ENCODE peak calls at places on chromosomes 16 and 17, in eight cellular contexts. One of them, this sample, is unnamed.

GRCh38 chr16:56911771-56912541 is 20.0 kb upstream of the HERPUD1 start:
- DNase-seq in heart left ventricle: peak; percentile 52
- DNase-seq in glutamatergic neuron: no peak
- DNase-seq in tibial artery: peak; percentile 52
- DNase-seq in neural progenitor cell: peak; percentile 44
- DNase-seq in GM23338: no peak
- DNase-seq in breast epithelium: no peak
- DNase-seq in nephron progenitor cell: no peak
- DNase-seq in this sample: no peak

GRCh38 chr17:15261063-15261817 is 3.9 kb downstream of the PMP22 start:
- DNase-seq in heart left ventricle: peak; percentile 74
- DNase-seq in glutamatergic neuron: peak; percentile 56
- DNase-seq in tibial artery: no peak
- DNase-seq in neural progenitor cell: peak; percentile 85
- DNase-seq in GM23338: peak; percentile 77
- DNase-seq in breast epithelium: peak; percentile 73
- DNase-seq in nephron progenitor cell: peak; percentile 62
- DNase-seq in this sample: peak; percentile 81

GRCh38 chr17:45263477-45263860 is 1.6 kb upstream of the SPATA32 start:
- DNase-seq in heart left ventricle: no peak
- DNase-seq in glutamatergic neuron: no peak
- DNase-seq in tibial artery: no peak
- DNase-seq in neural progenitor cell: no peak
- DNase-seq in GM23338: no peak
- DNase-seq in breast epithelium: no peak
- DNase-seq in nephron progenitor cell: no peak
- DNase-seq in this sample: no peak

GRCh38 chr16:23320695-23321094 is 18.6 kb downstream of the SCNN1B start:
- DNase-seq in heart left ventricle: no peak
- DNase-seq in glutamatergic neuron: no peak
- DNase-seq in tibial artery: no peak
- DNase-seq in neural progenitor cell: no peak
- DNase-seq in GM23338: no peak
- DNase-seq in breast epithelium: no peak
- DNase-seq in nephron progenitor cell: no peak
- DNase-seq in this sample: no peak

GRCh38 chr17:29412780-29413565 is 22.8 kb downstream of the TAOK1 start:
- DNase-seq in heart left ventricle: no peak
- DNase-seq in glutamatergic neuron: no peak
- DNase-seq in tibial artery: no peak
- DNase-seq in neural progenitor cell: no peak
- DNase-seq in GM23338: no peak
- DNase-seq in breast epithelium: no peak
- DNase-seq in nephron progenitor cell: no peak
- DNase-seq in this sample: no peak

GRCh38 chr17:32496348-32497078 is 9.7 kb downstream of the CDK5R1 start:
- DNase-seq in heart left ventricle: peak; percentile 51
- DNase-seq in glutamatergic neuron: no peak
- DNase-seq in tibial artery: no peak
- DNase-seq in neural progenitor cell: no peak
- DNase-seq in GM23338: no peak
- DNase-seq in breast epithelium: no peak
- DNase-seq in nephron progenitor cell: no peak
- DNase-seq in this sample: no peak

GRCh38 chr17:28684963-28685362 is 23.0 kb downstream of the SUPT6H start:
- DNase-seq in heart left ventricle: no peak
- DNase-seq in glutamatergic neuron: no peak
- DNase-seq in tibial artery: no peak
- DNase-seq in neural progenitor cell: no peak
- DNase-seq in GM23338: no peak
- DNase-seq in breast epithelium: no peak
- DNase-seq in nephron progenitor cell: no peak
- DNase-seq in this sample: peak; percentile 47

GRCh38 chr17:7988750-7989178 is 13.7 kb upstream of the GUCY2D start:
- DNase-seq in heart left ventricle: no peak
- DNase-seq in glutamatergic neuron: no peak
- DNase-seq in tibial artery: no peak
- DNase-seq in neural progenitor cell: peak; percentile 87
- DNase-seq in GM23338: peak; percentile 79
- DNase-seq in breast epithelium: no peak
- DNase-seq in nephron progenitor cell: peak; percentile 56
- DNase-seq in this sample: peak; percentile 74

GRCh38 chr16:88452485-88453216 is 429 bp upstream of the ZFPM1 start:
- DNase-seq in heart left ventricle: peak; percentile 98
- DNase-seq in glutamatergic neuron: peak; percentile 99
- DNase-seq in tibial artery: peak; percentile 95
- DNase-seq in neural progenitor cell: peak; percentile 96
- DNase-seq in GM23338: peak; percentile 97
- DNase-seq in breast epithelium: peak; percentile 97
- DNase-seq in nephron progenitor cell: peak; percentile 100
- DNase-seq in this sample: peak; percentile 98

GRCh38 chr16:88454315-88455057 is 1.4 kb downstream of the ZFPM1 start:
- DNase-seq in heart left ventricle: no peak
- DNase-seq in glutamatergic neuron: no peak
- DNase-seq in tibial artery: no peak
- DNase-seq in neural progenitor cell: peak; percentile 56
- DNase-seq in GM23338: peak; percentile 47
- DNase-seq in breast epithelium: no peak
- DNase-seq in nephron progenitor cell: peak; percentile 35
- DNase-seq in this sample: peak; percentile 72

GRCh38 chr16:88453217-88453531 is at the start of gene ZFPM1:
- DNase-seq in heart left ventricle: no peak
- DNase-seq in glutamatergic neuron: no peak
- DNase-seq in tibial artery: no peak
- DNase-seq in neural progenitor cell: peak; percentile 98
- DNase-seq in GM23338: no peak
- DNase-seq in breast epithelium: no peak
- DNase-seq in nephron progenitor cell: no peak
- DNase-seq in this sample: no peak

GRCh38 chr16:88451586-88452484 is 1.2 kb upstream of the ZFPM1 start:
- DNase-seq in heart left ventricle: no peak
- DNase-seq in glutamatergic neuron: no peak
- DNase-seq in tibial artery: no peak
- DNase-seq in neural progenitor cell: no peak
- DNase-seq in GM23338: no peak
- DNase-seq in breast epithelium: no peak
- DNase-seq in nephron progenitor cell: no peak
- DNase-seq in this sample: no peak

GRCh38 chr16:88453621-88454314 is 688 bp downstream of the ZFPM1 start:
- DNase-seq in heart left ventricle: no peak
- DNase-seq in glutamatergic neuron: no peak
- DNase-seq in tibial artery: no peak
- DNase-seq in neural progenitor cell: peak; percentile 52
- DNase-seq in GM23338: peak; percentile 38
- DNase-seq in breast epithelium: no peak
- DNase-seq in nephron progenitor cell: peak; percentile 60
- DNase-seq in this sample: peak; percentile 65
- TF ChIP-seq CTCF in heart left ventricle: no peak
- TF ChIP-seq CTCF in glutamatergic neuron: no peak
- TF ChIP-seq CTCF in tibial artery: no peak
- TF ChIP-seq CTCF in neural progenitor cell: no peak
- TF ChIP-seq CTCF in GM23338: no peak
- TF ChIP-seq CTCF in breast epithelium: no peak
- TF ChIP-seq CTCF in nephron progenitor cell: no peak
- TF ChIP-seq CTCF in this sample: no peak

GRCh38 chr17:61410100-61410551 is 10.5 kb downstream of the TBX2 start:
- DNase-seq in heart left ventricle: peak; percentile 33
- DNase-seq in glutamatergic neuron: peak; percentile 21
- DNase-seq in tibial artery: peak; percentile 32
- DNase-seq in neural progenitor cell: no peak
- DNase-seq in GM23338: no peak
- DNase-seq in breast epithelium: peak; percentile 49
- DNase-seq in nephron progenitor cell: no peak
- DNase-seq in this sample: peak; percentile 56

GRCh38 chr17:61412860-61413653 is 13.4 kb downstream of the TBX2 start:
- DNase-seq in heart left ventricle: peak; percentile 27
- DNase-seq in glutamatergic neuron: no peak
- DNase-seq in tibial artery: peak; percentile 20
- DNase-seq in neural progenitor cell: peak; percentile 60
- DNase-seq in GM23338: peak; percentile 64
- DNase-seq in breast epithelium: peak; percentile 51
- DNase-seq in nephron progenitor cell: no peak
- DNase-seq in this sample: peak; percentile 80

GRCh38 chr17:61411944-61412859 is 12.6 kb downstream of the TBX2 start:
- DNase-seq in heart left ventricle: peak; percentile 77
- DNase-seq in glutamatergic neuron: peak; percentile 88
- DNase-seq in tibial artery: peak; percentile 70
- DNase-seq in neural progenitor cell: peak; percentile 92
- DNase-seq in GM23338: peak; percentile 78
- DNase-seq in breast epithelium: peak; percentile 78
- DNase-seq in nephron progenitor cell: peak; percentile 87
- DNase-seq in this sample: peak; percentile 99

GRCh38 chr17:61410555-61411089 is 11.0 kb downstream of the TBX2 start:
- DNase-seq in heart left ventricle: peak; percentile 81
- DNase-seq in glutamatergic neuron: peak; percentile 85
- DNase-seq in tibial artery: peak; percentile 71
- DNase-seq in neural progenitor cell: peak; percentile 89
- DNase-seq in GM23338: peak; percentile 91
- DNase-seq in breast epithelium: peak; percentile 81
- DNase-seq in nephron progenitor cell: peak; percentile 90
- DNase-seq in this sample: peak; percentile 90

DNA sequence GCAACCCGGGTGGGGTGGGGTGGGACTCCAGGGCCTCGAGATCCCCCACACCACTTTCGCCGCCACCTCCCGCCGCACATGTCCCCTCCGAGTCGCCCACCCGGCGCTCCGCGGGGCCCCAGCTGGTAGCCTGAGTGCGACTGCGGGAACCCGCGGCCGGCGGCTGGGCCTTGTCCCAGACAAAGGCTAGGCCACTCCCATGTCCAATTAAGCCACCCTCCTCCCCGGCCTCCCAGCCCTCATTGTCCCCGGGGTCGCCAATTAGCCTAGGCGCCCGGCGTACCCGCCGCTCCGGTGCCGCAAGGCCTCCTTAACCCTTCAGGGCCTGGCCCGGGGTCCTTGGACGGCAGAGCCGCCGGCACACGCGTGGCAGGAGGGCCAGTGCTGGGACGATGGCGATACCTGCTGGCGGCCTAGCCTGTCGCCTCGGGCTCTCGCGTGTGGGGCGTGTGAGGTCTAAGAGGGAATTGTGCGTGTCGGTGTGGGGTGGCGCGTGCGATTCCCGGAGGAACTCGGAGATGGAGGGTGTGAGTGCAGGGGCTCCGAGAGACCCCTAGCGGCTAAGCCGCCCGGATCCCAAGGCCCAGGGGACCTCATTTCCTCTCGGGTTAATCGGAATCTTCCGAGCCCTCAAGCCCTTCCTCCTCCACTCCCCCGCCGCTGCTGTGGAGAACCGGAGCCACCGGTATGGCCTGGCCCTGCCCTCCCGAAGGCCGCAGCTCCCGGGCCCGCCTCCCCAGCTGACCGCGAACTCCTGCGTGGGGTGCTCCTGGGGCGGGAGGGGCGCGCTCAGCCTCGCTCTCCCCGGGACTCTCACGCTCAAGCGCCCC is 11.7 kb downstream of the TBX2 start:
- DNase-seq in heart left ventricle: peak; percentile 72
- DNase-seq in glutamatergic neuron: peak; percentile 61
- DNase-seq in tibial artery: peak; percentile 54
- DNase-seq in neural progenitor cell: peak; percentile 87
- DNase-seq in GM23338: peak; percentile 70
- DNase-seq in breast epithelium: peak; percentile 68
- DNase-seq in nephron progenitor cell: peak; percentile 64
- DNase-seq in this sample: peak; percentile 79
- TF ChIP-seq CTCF in heart left ventricle: no peak
- TF ChIP-seq CTCF in glutamatergic neuron: peak; percentile 57
- TF ChIP-seq CTCF in tibial artery: no peak
- TF ChIP-seq CTCF in neural progenitor cell: peak; percentile 48
- TF ChIP-seq CTCF in GM23338: peak; percentile 40
- TF ChIP-seq CTCF in breast epithelium: no peak
- TF ChIP-seq CTCF in nephron progenitor cell: no peak
- TF ChIP-seq CTCF in this sample: peak; percentile 34

DNA sequence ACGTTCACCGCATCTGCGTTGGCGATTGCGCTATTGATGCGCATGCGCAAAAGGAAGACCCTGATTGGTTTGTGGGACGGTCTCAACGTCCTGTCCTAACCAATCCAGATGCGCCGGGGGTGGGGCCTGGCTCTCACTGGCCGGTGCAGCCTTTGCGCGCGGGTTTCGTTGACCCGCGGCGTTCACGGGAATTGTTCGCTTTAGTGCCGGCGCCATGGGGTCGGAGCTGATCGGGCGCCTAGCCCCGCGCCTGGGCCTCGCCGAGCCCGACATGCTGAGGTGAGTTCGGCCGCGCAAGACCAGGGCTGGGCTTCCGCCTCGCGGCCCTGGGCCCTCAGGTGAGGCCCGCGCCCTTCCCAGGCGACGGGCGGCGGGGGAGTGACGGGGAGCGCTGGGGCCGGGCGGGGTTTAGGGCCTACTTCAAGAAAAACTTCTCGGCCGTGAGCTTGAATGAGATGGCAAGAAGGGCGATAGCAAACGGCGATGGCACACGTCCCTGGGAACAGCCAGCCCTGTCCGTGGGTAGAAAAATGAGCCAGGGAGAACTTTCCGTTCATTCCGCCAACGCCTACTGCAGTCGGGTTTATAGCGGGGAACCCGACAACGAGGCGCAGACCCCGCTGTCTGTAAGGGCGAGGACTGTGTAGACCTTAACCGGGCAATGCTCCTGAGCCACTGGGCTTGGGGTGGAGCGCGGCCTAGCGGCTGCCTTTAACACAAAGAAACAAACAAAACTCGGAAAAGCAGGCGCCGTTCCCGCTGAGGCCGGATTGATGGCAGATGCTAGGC is at the start of gene ORC6:
- DNase-seq in heart left ventricle: peak; percentile 98
- DNase-seq in glutamatergic neuron: peak; percentile 98
- DNase-seq in tibial artery: peak; percentile 99
- DNase-seq in neural progenitor cell: peak; percentile 98
- DNase-seq in GM23338: peak; percentile 98
- DNase-seq in breast epithelium: peak; percentile 98
- DNase-seq in nephron progenitor cell: peak; percentile 99
- DNase-seq in this sample: peak; percentile 96
- TF ChIP-seq CTCF in heart left ventricle: peak; percentile 28
- TF ChIP-seq CTCF in glutamatergic neuron: peak; percentile 36
- TF ChIP-seq CTCF in tibial artery: peak; percentile 27
- TF ChIP-seq CTCF in neural progenitor cell: peak; percentile 60
- TF ChIP-seq CTCF in GM23338: peak; percentile 66
- TF ChIP-seq CTCF in breast epithelium: no peak
- TF ChIP-seq CTCF in nephron progenitor cell: peak; percentile 35
- TF ChIP-seq CTCF in this sample: peak; percentile 63

GRCh38 chr17:71117461-71117860 is 948.1 kb downstream of the KCNJ2 start:
- DNase-seq in heart left ventricle: no peak
- DNase-seq in glutamatergic neuron: no peak
- DNase-seq in tibial artery: no peak
- DNase-seq in neural progenitor cell: peak; percentile 50
- DNase-seq in GM23338: no peak
- DNase-seq in breast epithelium: no peak
- DNase-seq in nephron progenitor cell: no peak
- DNase-seq in this sample: no peak

GRCh38 chr17:71114911-71115668 is 945.8 kb downstream of the KCNJ2 start:
- DNase-seq in heart left ventricle: no peak
- DNase-seq in glutamatergic neuron: no peak
- DNase-seq in tibial artery: no peak
- DNase-seq in neural progenitor cell: peak; percentile 13
- DNase-seq in GM23338: no peak
- DNase-seq in breast epithelium: no peak
- DNase-seq in nephron progenitor cell: no peak
- DNase-seq in this sample: no peak

GRCh38 chr17:71115669-71115972 is 946.3 kb downstream of the KCNJ2 start:
- DNase-seq in heart left ventricle: no peak
- DNase-seq in glutamatergic neuron: no peak
- DNase-seq in tibial artery: no peak
- DNase-seq in neural progenitor cell: no peak
- DNase-seq in GM23338: no peak
- DNase-seq in breast epithelium: no peak
- DNase-seq in nephron progenitor cell: no peak
- DNase-seq in this sample: no peak

DNA sequence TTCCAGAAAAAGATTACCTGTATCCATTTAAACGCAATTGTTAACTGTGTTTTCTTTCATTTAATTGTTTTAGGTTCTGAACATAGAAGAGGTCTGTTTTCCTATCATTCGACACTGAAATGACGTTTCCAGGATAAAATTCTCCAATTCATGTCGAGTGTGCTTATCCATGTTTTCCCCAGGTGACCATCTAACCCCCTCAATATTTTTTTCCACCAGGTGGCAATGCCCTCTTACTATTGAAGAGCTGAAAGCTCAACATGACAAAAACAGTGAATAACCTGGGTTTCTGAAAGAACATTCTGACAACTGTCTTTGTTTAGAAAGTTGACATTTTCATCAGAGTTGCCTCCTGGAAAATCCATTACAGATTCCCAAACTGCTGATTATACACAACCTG is 948.7 kb downstream of the KCNJ2 start:
- DNase-seq in heart left ventricle: no peak
- DNase-seq in glutamatergic neuron: no peak
- DNase-seq in tibial artery: no peak
- DNase-seq in neural progenitor cell: peak; percentile 47
- DNase-seq in GM23338: peak; percentile 62
- DNase-seq in breast epithelium: no peak
- DNase-seq in nephron progenitor cell: no peak
- DNase-seq in this sample: peak; percentile 32
- TF ChIP-seq CTCF in heart left ventricle: no peak
- TF ChIP-seq CTCF in glutamatergic neuron: no peak
- TF ChIP-seq CTCF in tibial artery: peak; percentile 16
- TF ChIP-seq CTCF in neural progenitor cell: peak; percentile 55
- TF ChIP-seq CTCF in GM23338: peak; percentile 66
- TF ChIP-seq CTCF in breast epithelium: no peak
- TF ChIP-seq CTCF in nephron progenitor cell: peak; percentile 47
- TF ChIP-seq CTCF in this sample: peak; percentile 67